ENCODE peak calls at places on chromosomes 1 and 21, in five cellular contexts. Q is thoracic aorta, W is MM.1S, F is brain microvascular endothelial cell, D is GM12865. P is an unnamed sample.

GRCh38 chr21:36125513-36126121 is 9.3 kb upstream of the CBR3 start:
- DNase-seq in Q (no peak), W (peak; percentile 83), F (peak; percentile 54), D (peak; percentile 69), P (peak; percentile 62)

GRCh38 chr1:7218210-7218832 is 433.1 kb downstream of the CAMTA1 start:
- DNase-seq in Q (no peak), W (peak; percentile 37), F (peak; percentile 48), D (peak; percentile 41), P (peak; percentile 54)

GRCh38 chr21:25350056-25350455 is 257.2 kb downstream of the MRPL39 start:
- DNase-seq in Q (no peak), W (no peak), F (peak; percentile 71), D (peak; percentile 46), P (peak; percentile 61)

GRCh38 chr1:32220746-32221580 is 1.2 kb downstream of the TMEM234 start:
- DNase-seq in Q (no peak), W (peak; percentile 1), F (no peak), D (peak; percentile 49), P (no peak)

GRCh38 chr21:37193006-37193405 is 74.1 kb downstream of the VPS26C start:
- DNase-seq in Q (no peak), W (no peak), F (no peak), D (no peak), P (no peak)

GRCh38 chr1:56920551-56920950 is 45.3 kb downstream of the C8B start:
- DNase-seq in Q (no peak), W (no peak), F (no peak), D (no peak), P (no peak)

GRCh38 chr1:119186471-119186870 is 46.0 kb upstream of the WARS2 start:
- DNase-seq in Q (no peak), W (no peak), F (no peak), D (no peak), P (no peak)

GRCh38 chr1:68625636-68626035 is 128.8 kb upstream of the DEPDC1 start:
- DNase-seq in Q (no peak), W (no peak), F (no peak), D (no peak), P (no peak)

GRCh38 chr1:22502167-22502566 is 50.5 kb downstream of the ZBTB40 start:
- DNase-seq in Q (no peak), W (peak; percentile 24), F (no peak), D (no peak), P (no peak)

GRCh38 chr1:54845772-54846171 is 41.2 kb downstream of the DHCR24 start:
- DNase-seq in Q (no peak), W (no peak), F (no peak), D (no peak), P (no peak)

GRCh38 chr1:36083635-36084501 is at the start of gene TEKT2:
- DNase-seq in Q (no peak), W (no peak), F (peak; percentile 21), D (no peak), P (peak; percentile 19)

GRCh38 chr1:54861070-54861761 is 25.8 kb downstream of the DHCR24 start:
- DNase-seq in Q (no peak), W (no peak), F (no peak), D (peak; percentile 36), P (no peak)

GRCh38 chr1:230095938-230096337 is 28.9 kb downstream of the GALNT2 start:
- DNase-seq in Q (no peak), W (no peak), F (no peak), D (no peak), P (no peak)

GRCh38 chr1:47942238-47942629 is 55.0 kb downstream of the TRABD2B start:
- DNase-seq in Q (no peak), W (no peak), F (no peak), D (no peak), P (no peak)

GRCh38 chr1:110630770-110631663 is 24.9 kb upstream of the KCNA2 start:
- DNase-seq in Q (no peak), W (peak; percentile 90), F (peak; percentile 34), D (peak; percentile 95), P (peak; percentile 31)

GRCh38 chr1:215002471-215002870 is 80.1 kb upstream of the KCNK2 start:
- DNase-seq in Q (no peak), W (no peak), F (peak; percentile 25), D (no peak), P (peak; percentile 96)

GRCh38 chr1:236501093-236501492 is 22.7 kb upstream of the LGALS8 start:
- DNase-seq in Q (no peak), W (no peak), F (no peak), D (no peak), P (no peak)

GRCh38 chr1:63847308-63847910 is 73.6 kb downstream of the ROR1 start:
- DNase-seq in Q (no peak), W (no peak), F (no peak), D (no peak), P (no peak)

GRCh38 chr21:42939581-42940413 is 14.4 kb upstream of the ERVH48-1 start:
- DNase-seq in Q (peak; percentile 56), W (no peak), F (peak; percentile 95), D (no peak), P (peak; percentile 97)

GRCh38 chr1:4059270-4059669 is 159.2 kb upstream of the C1orf174 start:
- DNase-seq in Q (no peak), W (no peak), F (no peak), D (no peak), P (no peak)

GRCh38 chr21:15029077-15029476 is 35.7 kb downstream of the NRIP1 start:
- DNase-seq in Q (no peak), W (no peak), F (no peak), D (no peak), P (no peak)

GRCh38 chr1:116760487-116760886 is 6.3 kb downstream of the CD2 start:
- DNase-seq in Q (no peak), W (no peak), F (no peak), D (no peak), P (no peak)

GRCh38 chr1:204513117-204513716 is 3.0 kb upstream of the MDM4 start:
- DNase-seq in Q (no peak), W (peak; percentile 95), F (no peak), D (peak; percentile 90), P (no peak)

GRCh38 chr1:46557403-46557802 is 6.0 kb upstream of the KNCN start:
- DNase-seq in Q (no peak), W (no peak), F (no peak), D (no peak), P (no peak)

GRCh38 chr1:205791568-205792180 is 16.4 kb upstream of the RAB29 start:
- DNase-seq in Q (no peak), W (peak; percentile 72), F (peak; percentile 53), D (peak; percentile 67), P (no peak)

GRCh38 chr1:36743286-36744005 is 260.7 kb upstream of the CSF3R start:
- DNase-seq in Q (no peak), W (no peak), F (no peak), D (no peak), P (no peak)

GRCh38 chr21:16418663-16419062 is 688.9 kb downstream of the USP25 start:
- DNase-seq in Q (no peak), W (no peak), F (no peak), D (no peak), P (no peak)

GRCh38 chr1:10178602-10179407 is 31.6 kb upstream of the KIF1B start:
- DNase-seq in Q (no peak), W (no peak), F (no peak), D (no peak), P (no peak)

GRCh38 chr1:66350001-66350547 is 183.9 kb upstream of the SGIP1 start:
- DNase-seq in Q (no peak), W (peak; percentile 66), F (no peak), D (peak; percentile 81), P (peak; percentile 55)

GRCh38 chr1:117573386-117574040 is 32.3 kb upstream of the TENT5C start:
- DNase-seq in Q (no peak), W (no peak), F (peak; percentile 38), D (no peak), P (peak; percentile 75)

GRCh38 chr1:172342584-172343245 is 77.8 kb upstream of the C1orf105 start:
- DNase-seq in Q (no peak), W (no peak), F (no peak), D (peak; percentile 75), P (peak; percentile 17)

GRCh38 chr1:225119307-225119706 is 189.8 kb downstream of the DNAH14 start:
- DNase-seq in Q (no peak), W (no peak), F (no peak), D (no peak), P (no peak)

GRCh38 chr1:230831706-230832105 is 36.6 kb downstream of the C1orf198 start:
- DNase-seq in Q (no peak), W (no peak), F (no peak), D (no peak), P (no peak)

GRCh38 chr1:41353744-41354143 is 7.5 kb upstream of the FOXO6 start:
- DNase-seq in Q (no peak), W (peak; percentile 63), F (no peak), D (peak; percentile 88), P (no peak)

GRCh38 chr1:178564086-178564782 is 51.3 kb downstream of the TEX35 start:
- DNase-seq in Q (no peak), W (no peak), F (no peak), D (no peak), P (peak; percentile 33)

GRCh38 chr1:207754011-207754410 is 2.2 kb downstream of the CD46 start:
- DNase-seq in Q (no peak), W (no peak), F (no peak), D (no peak), P (no peak)
- H3K4me3 ChIP-seq in Q (peak overlapping the region; percentile 93), W (peak overlapping the region; percentile 85), F (no peak overlapping the region), D (no peak overlapping the region), P (no peak overlapping the region)

DNA sequence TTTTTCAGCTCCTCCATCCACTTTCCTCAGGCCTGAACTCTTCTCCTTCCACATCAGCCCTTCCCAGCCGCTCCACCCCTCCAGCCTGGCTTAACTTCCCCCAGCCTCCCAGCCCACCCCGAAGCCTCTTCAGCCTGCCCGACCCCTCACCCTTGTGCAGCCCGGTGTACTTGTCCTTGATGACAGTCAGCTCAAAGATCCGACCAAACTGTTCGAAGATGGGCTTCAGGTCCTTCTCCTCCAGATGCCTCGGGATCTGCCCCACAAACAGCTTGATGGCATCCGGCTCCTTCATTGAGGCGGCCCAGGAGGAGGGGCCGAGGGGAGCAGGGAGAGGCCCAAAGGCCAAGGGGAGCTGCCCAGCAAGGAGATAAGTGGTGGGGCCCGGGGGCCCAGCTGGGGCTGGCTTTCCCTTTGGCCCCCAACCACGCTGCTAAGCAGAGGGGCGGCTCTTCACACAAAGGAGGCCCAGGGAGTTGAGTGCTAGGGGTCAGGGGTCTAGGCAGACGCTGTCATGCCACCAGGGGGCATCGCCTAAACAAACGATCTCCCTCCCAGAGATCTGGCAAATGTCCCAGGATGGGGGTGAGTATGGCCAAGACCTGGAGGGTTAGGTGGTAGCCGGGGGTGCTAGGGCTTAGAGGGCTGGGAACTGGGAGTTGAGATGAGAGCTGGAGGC is 738 bp downstream of the CELF3 start:
- DNase-seq in Q (no peak), W (no peak), F (no peak), D (peak; percentile 11), P (no peak)
- H3K4me3 ChIP-seq in Q (no peak overlapping the region), W (no peak overlapping the region), F (no peak overlapping the region), D (no peak overlapping the region), P (no peak overlapping the region)

GRCh38 chr1:228734881-228735801 is at the start of gene RHOU:
- DNase-seq in Q (no peak), W (peak; percentile 70), F (no peak), D (no peak), P (peak; percentile 27)
- H3K4me3 ChIP-seq in Q (peak within 1 kb of the TSS; percentile 95), W (peak within 1 kb of the TSS; percentile 74), F (peak within 1 kb of the TSS; percentile 44), D (no peak within 1 kb of the TSS), P (peak within 1 kb of the TSS; percentile 40)

DNA sequence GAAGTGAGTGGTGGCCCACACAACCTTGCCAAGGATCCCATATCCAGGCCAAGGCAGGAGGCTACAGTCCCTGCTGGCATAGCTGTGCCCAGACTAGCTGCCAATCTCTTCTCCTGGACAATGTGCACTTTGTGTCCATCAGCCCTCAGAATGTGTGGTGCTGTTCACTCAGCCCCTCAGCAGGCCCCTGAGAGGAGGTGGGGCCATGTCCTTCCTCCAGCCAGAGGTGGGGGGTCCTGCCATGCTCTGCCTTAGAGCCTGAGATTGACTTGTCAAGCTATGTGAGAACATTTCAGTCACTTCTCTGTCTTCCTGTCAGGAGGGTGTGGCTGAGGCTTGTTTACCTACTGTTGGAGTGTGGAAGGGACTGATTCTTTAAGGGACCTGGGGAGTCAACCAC is 1.4 kb downstream of the NCF2 start:
- DNase-seq in Q (no peak), W (no peak), F (no peak), D (peak; percentile 42), P (no peak)
- H3K4me3 ChIP-seq in Q (peak overlapping the region; percentile 44), W (peak overlapping the region; percentile 61), F (no peak overlapping the region), D (peak overlapping the region; percentile 57), P (no peak overlapping the region)

P was measured in astrocyte of the spinal cord.